ENCODE peak calls at places on chromosomes 16 and 17, in five cellular contexts. W is thyroid gland, N is endothelial cell of umbilical vein, O is body of pancreas, C is uterus. S is an unnamed sample. For H3K27me3, the result is how much of the 10 kb centered on the place peaks cover.

GRCh38 chr17:35807371-35808144 is 1.7 kb upstream of the TAF15 start:
- DNase-seq in O (no peak), W (no peak), N (peak), C (no peak), S (no peak)

GRCh38 chr16:88713054-88713453 is 6.8 kb downstream of the CTU2 start:
- DNase-seq in C (no peak), N (no peak), W (no peak), O (no peak), S (no peak)

GRCh38 chr17:29588561-29589411 is 662 bp downstream of the GIT1 start:
- DNase-seq in O (peak), N (no peak), W (peak), C (peak), S (peak)

GRCh38 chr17:12729086-12729485 is 60.2 kb upstream of the ARHGAP44 start:
- DNase-seq in W (no peak), N (no peak), O (no peak), C (no peak), S (no peak)

GRCh38 chr17:8430966-8431365 is 4.7 kb upstream of the NDEL1 start:
- DNase-seq in C (peak), N (peak), O (peak), W (peak), S (peak)

GRCh38 chr17:81329927-81330883 is 35.1 kb upstream of the SLC38A10 start:
- DNase-seq in N (no peak), W (peak), C (no peak), O (no peak), S (peak)

GRCh38 chr17:16463341-16464000 is 28.5 kb downstream of the LRRC75A start:
- DNase-seq in N (peak), C (no peak), O (peak), W (peak), S (peak)

GRCh38 chr16:72939247-72939646 is 108.7 kb downstream of the ZFHX3 start:
- DNase-seq in N (no peak), O (no peak), W (no peak), C (peak), S (peak)

GRCh38 chr17:27558341-27558740 is 72.6 kb upstream of the LGALS9 start:
- DNase-seq in C (no peak), W (no peak), O (peak), N (no peak), S (no peak)

GRCh38 chr17:50631195-50631907 is 3.3 kb upstream of the ABCC3 start:
- DNase-seq in O (no peak), W (no peak), C (no peak), N (no peak), S (no peak)

GRCh38 chr16:50616883-50617629 is 64.1 kb downstream of the SNX20 start:
- DNase-seq in O (no peak), W (no peak), C (no peak), N (no peak), S (no peak)
- H3K27ac ChIP-seq in O (no peak), W (no peak), C (peak), N (no peak), S (no peak)

GRCh38 chr17:45127583-45128300 is 4.6 kb downstream of the PLCD3 start:
- DNase-seq in W (no peak), C (peak), N (peak), O (peak), S (peak)
- TF ChIP-seq POLR2A in W (no peak), C (no peak), N (peak), O (no peak), S (no peak)

DNA sequence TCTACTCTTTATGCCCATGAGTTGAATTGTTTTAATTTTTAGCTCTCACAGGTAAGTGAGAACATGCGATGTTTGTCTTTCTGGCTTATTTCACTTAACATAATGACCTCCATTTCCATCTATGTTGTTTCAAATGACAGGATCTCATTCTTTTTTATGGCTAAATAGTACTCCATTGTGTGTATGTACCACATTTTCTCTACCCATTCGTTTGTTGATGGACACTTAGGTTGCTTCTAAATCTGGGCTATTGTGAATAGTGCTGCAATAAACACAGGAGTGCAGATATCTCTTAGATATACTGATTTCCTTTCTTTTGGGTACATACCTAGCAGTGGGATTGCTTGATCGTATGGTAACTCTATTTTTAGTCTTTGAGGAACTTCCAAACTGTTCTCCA is 19.3 kb upstream of the CA4 start:
- DNase-seq in W (no peak), N (no peak), C (no peak), O (no peak), S (no peak)
- H3K27me3 ChIP-seq in W (under half), N (under half), C (under half), O (under half), S (under half)

GRCh38 chr16:84821179-84821578 is 1.4 kb downstream of the CRISPLD2 start:
- DNase-seq in N (no peak), O (no peak), W (no peak), C (no peak), S (no peak)

GRCh38 chr16:84821728-84822676 is 2.2 kb downstream of the CRISPLD2 start:
- DNase-seq in N (no peak), O (no peak), C (peak), W (no peak), S (no peak)

GRCh38 chr16:84822990-84823389 is 3.2 kb downstream of the CRISPLD2 start:
- DNase-seq in C (no peak), W (no peak), N (no peak), O (no peak), S (no peak)

GRCh38 chr16:84823926-84824325 is 4.1 kb downstream of the CRISPLD2 start:
- DNase-seq in O (no peak), W (no peak), C (no peak), N (no peak), S (no peak)

DNA sequence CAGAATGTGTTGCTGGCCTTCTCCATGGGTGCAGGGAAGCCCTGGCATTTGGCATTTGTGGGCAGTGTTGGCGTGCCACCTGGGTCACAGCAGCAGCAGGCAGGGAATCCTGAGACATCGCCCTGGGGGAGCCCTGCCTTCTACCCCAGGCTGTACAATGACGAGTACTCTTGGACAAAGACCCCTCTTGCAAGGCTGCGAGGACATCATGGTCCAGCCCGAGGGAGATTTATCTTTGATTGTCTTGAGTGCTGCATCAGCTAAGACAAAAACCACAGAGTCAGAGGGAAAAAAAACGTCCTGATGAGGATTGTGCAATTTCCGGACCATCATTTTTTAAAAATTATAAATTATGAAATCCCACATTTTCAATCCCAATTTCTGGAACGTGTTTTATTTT is 3.7 kb downstream of the CRISPLD2 start:
- DNase-seq in O (no peak), N (no peak), C (no peak), W (no peak), S (no peak)
- H3K27ac ChIP-seq in O (peak), N (no peak), C (peak), W (peak), S (peak)

GRCh38 chr17:7190276-7190917 is 11.2 kb upstream of the ASGR1 start:
- DNase-seq in W (no peak), O (no peak), N (no peak), C (peak), S (no peak)

GRCh38 chr17:7184091-7184488 is 4.9 kb upstream of the ASGR1 start:
- DNase-seq in W (peak), C (no peak), O (peak), N (no peak), S (no peak)

GRCh38 chr17:7184647-7185046 is 5.5 kb upstream of the ASGR1 start:
- DNase-seq in N (no peak), C (no peak), O (no peak), W (no peak), S (no peak)

GRCh38 chr17:7183433-7184090 is 4.4 kb upstream of the ASGR1 start:
- DNase-seq in N (no peak), O (no peak), C (no peak), W (no peak), S (no peak)

DNA sequence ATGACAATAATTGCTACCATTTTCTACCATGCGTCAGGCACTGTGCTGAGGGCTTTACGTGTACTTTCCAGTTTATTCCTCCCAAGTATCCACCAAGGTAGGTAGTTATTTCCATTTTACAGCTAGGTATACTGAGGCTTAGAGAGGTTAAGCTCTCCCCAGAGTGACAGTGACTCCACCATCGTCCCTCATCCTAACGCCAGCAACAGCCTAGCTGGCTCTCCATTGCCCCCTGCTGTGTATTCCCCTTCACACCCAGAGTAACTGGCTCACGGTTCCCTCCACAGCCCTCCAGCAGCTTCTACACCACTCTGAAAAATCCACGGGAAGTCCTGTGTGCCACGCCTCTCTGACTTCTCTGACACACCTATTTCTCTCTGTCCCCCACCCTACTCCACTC is 7.1 kb upstream of the ASGR1 start:
- DNase-seq in O (no peak), C (no peak), W (no peak), N (no peak), S (no peak)
- TF ChIP-seq POLR2A in O (no peak), C (no peak), W (no peak), N (no peak), S (no peak)

S was measured in adrenal gland.